ENCODE peak calls at places on chromosomes 16 and 17, in eight cellular contexts. C, W, J, M, T, I, L and Q are unnamed samples.

GRCh38 chr16:67514382-67514828 is 14.2 kb upstream of the RIPOR1 start:
- DNase-seq in I (peak; percentile 47), W (no peak), J (no peak), T (no peak), L (peak; percentile 70), C (peak; percentile 91), M (peak; percentile 78), Q (peak; percentile 93)

GRCh38 chr16:7650446-7650845 is 317.8 kb downstream of the RBFOX1 start:
- DNase-seq in T (no peak), C (no peak), M (no peak), J (no peak), I (no peak), W (no peak), L (no peak), Q (no peak)

GRCh38 chr17:63040816-63041215 is 74.8 kb downstream of the TANC2 start:
- DNase-seq in I (no peak), T (no peak), L (no peak), J (no peak), M (no peak), W (no peak), C (no peak), Q (no peak)

GRCh38 chr17:71327376-71328059 is 793.3 kb upstream of the SOX9 start:
- DNase-seq in L (no peak), M (peak; percentile 25), W (no peak), T (no peak), C (peak; percentile 18), I (no peak), J (no peak), Q (peak; percentile 58)

GRCh38 chr16:72848759-72849664 is 198.9 kb downstream of the ZFHX3 start:
- DNase-seq in M (peak; percentile 94), L (no peak), J (peak; percentile 75), C (peak; percentile 78), W (no peak), T (peak; percentile 65), I (no peak), Q (peak; percentile 96)

GRCh38 chr16:14325921-14326401 is 254.8 kb downstream of the MRTFB start:
- DNase-seq in T (no peak), C (peak; percentile 57), I (no peak), M (no peak), L (no peak), J (peak; percentile 79), W (no peak), Q (no peak)

GRCh38 chr17:44901323-44901965 is 2.2 kb upstream of the EFTUD2 start:
- DNase-seq in J (no peak), M (peak; percentile 73), T (no peak), C (peak; percentile 64), L (no peak), W (no peak), I (no peak), Q (peak; percentile 63)

GRCh38 chr17:78771758-78772382 is 10.2 kb downstream of the CYTH1 start:
- DNase-seq in J (no peak), T (no peak), L (peak; percentile 52), C (no peak), W (no peak), M (no peak), I (no peak), Q (no peak)

GRCh38 chr17:65483438-65483837 is 78.0 kb downstream of the AXIN2 start:
- DNase-seq in L (no peak), J (no peak), I (no peak), W (no peak), C (no peak), M (no peak), T (no peak), Q (no peak)

GRCh38 chr17:50206604-50207293 is 5.3 kb upstream of the COL1A1 start:
- DNase-seq in C (no peak), T (no peak), J (no peak), I (no peak), L (no peak), M (peak; percentile 64), W (no peak), Q (peak; percentile 45)

GRCh38 chr17:76493505-76494167 is 7.6 kb downstream of the RHBDF2 start:
- DNase-seq in M (no peak), J (no peak), I (no peak), L (no peak), T (no peak), C (no peak), W (no peak), Q (no peak)

GRCh38 chr17:50129303-50129945 is 536 bp downstream of the SAMD14 start:
- DNase-seq in L (no peak), T (peak; percentile 28), C (peak; percentile 31), M (peak; percentile 62), J (no peak), I (no peak), W (no peak), Q (peak; percentile 53)

GRCh38 chr16:2686912-2687507 is 4.7 kb downstream of the KCTD5 start:
- DNase-seq in C (no peak), T (no peak), W (no peak), M (no peak), I (no peak), L (peak; percentile 93), J (no peak), Q (no peak)

GRCh38 chr17:64326420-64327054 is 63.5 kb upstream of the TEX2 start:
- DNase-seq in C (peak; percentile 72), T (no peak), W (no peak), J (no peak), M (peak; percentile 99), L (no peak), I (no peak), Q (peak; percentile 98)

GRCh38 chr17:78315355-78316114 is 44.3 kb downstream of the SOCS3 start:
- DNase-seq in J (no peak), L (peak; percentile 80), T (peak; percentile 28), C (peak; percentile 88), M (peak; percentile 94), I (peak; percentile 31), W (no peak), Q (peak; percentile 88)

GRCh38 chr17:79645777-79646088 is 34.9 kb upstream of the RBFOX3 start:
- DNase-seq in L (no peak), I (no peak), W (no peak), C (no peak), M (no peak), J (no peak), T (no peak), Q (no peak)

GRCh38 chr17:44917456-44917855 is 2.2 kb upstream of the GFAP start:
- DNase-seq in I (no peak), J (no peak), T (no peak), C (no peak), L (no peak), M (no peak), W (no peak), Q (no peak)

GRCh38 chr17:8621585-8621984 is 8.9 kb downstream of the MYH10 start:
- DNase-seq in C (peak; percentile 82), M (no peak), J (no peak), T (no peak), I (no peak), W (no peak), L (peak; percentile 42), Q (peak; percentile 55)

GRCh38 chr16:55175389-55175788 is 148.6 kb upstream of the IRX6 start:
- DNase-seq in I (no peak), L (no peak), W (no peak), T (no peak), M (no peak), J (no peak), C (no peak), Q (no peak)

GRCh38 chr17:42913527-42913926 is 12.9 kb downstream of the G6PC1 start:
- DNase-seq in M (peak; percentile 84), I (no peak), T (no peak), L (no peak), W (no peak), J (no peak), C (peak; percentile 29), Q (no peak)

GRCh38 chr17:73795730-73796129 is 151.5 kb upstream of the SDK2 start:
- DNase-seq in C (no peak), T (no peak), I (no peak), L (no peak), M (no peak), J (no peak), W (no peak), Q (no peak)

GRCh38 chr17:11142231-11142630 is 98.8 kb upstream of the SHISA6 start:
- DNase-seq in T (no peak), M (no peak), L (no peak), J (no peak), I (no peak), C (no peak), W (no peak), Q (no peak)

GRCh38 chr17:66338937-66339336 is 36.5 kb downstream of the PRKCA start:
- DNase-seq in W (no peak), M (no peak), C (peak; percentile 42), J (no peak), L (no peak), I (no peak), T (no peak), Q (no peak)

GRCh38 chr17:57913576-57914273 is 41.5 kb downstream of the CUEDC1 start:
- DNase-seq in C (no peak), M (peak; percentile 74), I (no peak), W (no peak), T (no peak), L (no peak), J (no peak), Q (no peak)

GRCh38 chr16:57601801-57602478 is 26.5 kb upstream of the ADGRG1 start:
- DNase-seq in M (no peak), W (no peak), T (no peak), C (peak; percentile 78), L (peak; percentile 63), I (no peak), J (no peak), Q (no peak)

GRCh38 chr16:48576927-48577326 is 33.1 kb downstream of the N4BP1 start:
- DNase-seq in M (no peak), W (no peak), C (no peak), J (no peak), L (no peak), T (no peak), I (no peak), Q (peak; percentile 31)

GRCh38 chr16:26905336-26905735 is 161.4 kb upstream of the C16orf82 start:
- DNase-seq in L (no peak), T (no peak), W (no peak), I (no peak), C (no peak), J (no peak), M (no peak), Q (no peak)

GRCh38 chr16:50603206-50604064 is 55.2 kb downstream of the NKD1 start:
- DNase-seq in L (no peak), I (no peak), J (no peak), W (no peak), T (no peak), C (peak; percentile 38), M (peak; percentile 52), Q (peak; percentile 31)

GRCh38 chr16:56662357-56663354 is 4.9 kb downstream of the MT1F start:
- DNase-seq in C (no peak), M (no peak), W (no peak), L (no peak), J (no peak), T (peak; percentile 56), I (no peak), Q (no peak)

GRCh38 chr17:41413353-41413752 is 11.0 kb downstream of the KRT37 start:
- DNase-seq in C (peak; percentile 22), T (no peak), M (no peak), J (no peak), L (no peak), W (no peak), I (no peak), Q (no peak)